ENCODE peak calls at places on chromosome 22, in four cellular contexts. H is IMR-90, O is neural progenitor cell, M is right lobe of liver. B is an unnamed sample.
A peak's percentile ranks its signal among the peaks of the same experiment; 100 is the strongest.

GRCh38 chr22:22460635-22461034 is 47.9 kb downstream of the ZNF280B start:
- DNase-seq in H (no peak), O (peak; percentile 17), M (no peak), B (no peak)

GRCh38 chr22:37316875-37317371 is 34.6 kb downstream of the CYTH4 start:
- DNase-seq in H (peak; percentile 88), O (peak; percentile 94), M (peak; percentile 85), B (peak; percentile 84)

GRCh38 chr22:27919943-27920755 is 1.1 kb upstream of the PITPNB start:
- DNase-seq in H (peak; percentile 72), O (peak; percentile 84), M (no peak), B (no peak)

GRCh38 chr22:46612904-46613605 is 7.1 kb upstream of the GRAMD4 start:
- DNase-seq in H (no peak), O (no peak), M (no peak), B (no peak)

GRCh38 chr22:30301995-30302809 is 12.9 kb upstream of the CASTOR1 start:
- DNase-seq in H (peak; percentile 59), O (no peak), M (peak; percentile 65), B (no peak)

GRCh38 chr22:38136607-38137006 is 26.1 kb upstream of the BAIAP2L2 start:
- DNase-seq in H (no peak), O (no peak), M (no peak), B (no peak)

GRCh38 chr22:31142285-31142684 is 2.0 kb upstream of the PLA2G3 start:
- DNase-seq in H (no peak), O (no peak), M (no peak), B (no peak)

GRCh38 chr22:20218981-20219380 is 49.1 kb downstream of the RTN4R start:
- DNase-seq in H (no peak), O (no peak), M (no peak), B (no peak)

GRCh38 chr22:28736296-28737155 is 5.1 kb downstream of the CHEK2 start:
- DNase-seq in H (no peak), O (peak; percentile 58), M (no peak), B (no peak)

GRCh38 chr22:36938886-36939285 is 25.5 kb downstream of the CSF2RB start:
- DNase-seq in H (no peak), O (no peak), M (no peak), B (no peak)

GRCh38 chr22:37425800-37426531 is 1.3 kb downstream of the ELFN2 start:
- DNase-seq in H (peak; percentile 45), O (peak; percentile 76), M (no peak), B (no peak)

GRCh38 chr22:17086750-17087149 is 1.9 kb downstream of the IL17RA start:
- DNase-seq in H (no peak), O (no peak), M (peak; percentile 50), B (no peak)

GRCh38 chr22:26642465-26643367 is 14.7 kb upstream of the MIAT start:
- DNase-seq in H (no peak), O (peak; percentile 54), M (no peak), B (peak; percentile 60)
- H3K4me1 ChIP-seq in H (peaks cover 9% of the 10 kb centered on the region), O (peaks cover 71% of the 10 kb centered on the region), M (no peaks in the 10 kb centered on the region), B (no peaks in the 10 kb centered on the region)

GRCh38 chr22:40594346-40594745 is 42.2 kb downstream of the MRTFA start:
- DNase-seq in H (no peak), O (no peak), M (no peak), B (no peak)
- H3K4me1 ChIP-seq in H (peaks cover 6% of the 10 kb centered on the region), O (peaks cover 15% of the 10 kb centered on the region), M (peaks cover 7% of the 10 kb centered on the region), B (no peaks in the 10 kb centered on the region)

GRCh38 chr22:42309865-42310264 is 39.4 kb upstream of the TCF20 start:
- DNase-seq in H (no peak), O (no peak), M (no peak), B (no peak)
- H3K4me1 ChIP-seq in H (no peaks in the 10 kb centered on the region), O (peaks cover 45% of the 10 kb centered on the region), M (peaks cover 14% of the 10 kb centered on the region), B (no peaks in the 10 kb centered on the region)

GRCh38 chr22:45552017-45552411 is 49.3 kb downstream of the FBLN1 start:
- DNase-seq in H (no peak), O (no peak), M (no peak), B (no peak)
- H3K4me1 ChIP-seq in H (peaks cover 44% of the 10 kb centered on the region), O (peaks cover 10% of the 10 kb centered on the region), M (no peaks in the 10 kb centered on the region), B (peaks cover 3% of the 10 kb centered on the region)

GRCh38 chr22:32697331-32697995 is 104.0 kb upstream of the TIMP3 start:
- DNase-seq in H (no peak), O (no peak), M (no peak), B (no peak)
- H3K4me1 ChIP-seq in H (peaks cover 20% of the 10 kb centered on the region), O (peaks cover 14% of the 10 kb centered on the region), M (no peaks in the 10 kb centered on the region), B (no peaks in the 10 kb centered on the region)

B was measured in aorta.